ENCODE peak calls at places on chromosomes 1 and 21, in four cellular contexts. T, F, H and X are unnamed samples.

GRCh38 chr1:192713921-192714320 is 78.0 kb downstream of the RGS13 start:
- DNase-seq in T (no peak), H (no peak), F (no peak), X (no peak)

GRCh38 chr1:105100102-105100501 is 1350.4 kb downstream of the AMY1C start:
- DNase-seq in T (no peak), H (no peak), F (no peak), X (no peak)

GRCh38 chr1:216119600-216119999 is 303.6 kb downstream of the USH2A start:
- DNase-seq in H (no peak), T (no peak), F (no peak), X (no peak)

GRCh38 chr1:168893359-168893791 is 164.4 kb upstream of the DPT start:
- DNase-seq in F (no peak), H (peak), T (peak), X (no peak)

GRCh38 chr1:217089239-217090014 is 366.2 kb upstream of the ESRRG start:
- DNase-seq in T (peak), F (no peak), H (peak), X (peak)

GRCh38 chr21:42913461-42913860 is 12.0 kb downstream of the ERVH48-1 start:
- DNase-seq in T (no peak), H (no peak), F (no peak), X (no peak)

GRCh38 chr1:161076410-161076809 is 6.7 kb upstream of the ARHGAP30 start:
- DNase-seq in F (no peak), H (no peak), T (no peak), X (no peak)

GRCh38 chr1:3103977-3104677 is 35.1 kb downstream of the PRDM16 start:
- DNase-seq in F (no peak), H (no peak), T (no peak), X (no peak)

GRCh38 chr21:29979043-29979442 is 39.2 kb upstream of the GRIK1 start:
- DNase-seq in F (no peak), T (no peak), H (no peak), X (no peak)

DNA sequence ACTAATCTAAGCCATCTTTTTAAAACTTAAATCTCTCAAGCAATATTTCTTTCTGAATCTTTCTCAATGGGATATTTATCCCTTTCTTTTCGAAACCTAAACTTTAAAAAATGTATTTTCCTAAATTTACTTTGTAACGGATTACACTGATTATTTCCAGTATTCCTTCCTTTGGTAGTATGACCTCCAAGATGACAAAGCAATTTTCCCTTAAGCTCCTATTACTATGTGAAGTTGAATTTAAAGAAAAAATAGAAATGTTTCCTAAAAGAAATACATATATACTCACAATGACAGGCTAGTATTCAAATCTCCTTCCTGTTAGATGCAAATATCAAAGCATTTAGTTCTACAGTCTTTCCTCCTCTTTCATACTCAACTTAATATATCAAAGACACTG is 15.8 kb downstream of the SCAF4 start:
- DNase-seq in H (no peak), T (no peak), F (no peak), X (no peak)
- H3K4me3 ChIP-seq in H (no peak), T (no peak), F (no peak), X (no peak)

DNA sequence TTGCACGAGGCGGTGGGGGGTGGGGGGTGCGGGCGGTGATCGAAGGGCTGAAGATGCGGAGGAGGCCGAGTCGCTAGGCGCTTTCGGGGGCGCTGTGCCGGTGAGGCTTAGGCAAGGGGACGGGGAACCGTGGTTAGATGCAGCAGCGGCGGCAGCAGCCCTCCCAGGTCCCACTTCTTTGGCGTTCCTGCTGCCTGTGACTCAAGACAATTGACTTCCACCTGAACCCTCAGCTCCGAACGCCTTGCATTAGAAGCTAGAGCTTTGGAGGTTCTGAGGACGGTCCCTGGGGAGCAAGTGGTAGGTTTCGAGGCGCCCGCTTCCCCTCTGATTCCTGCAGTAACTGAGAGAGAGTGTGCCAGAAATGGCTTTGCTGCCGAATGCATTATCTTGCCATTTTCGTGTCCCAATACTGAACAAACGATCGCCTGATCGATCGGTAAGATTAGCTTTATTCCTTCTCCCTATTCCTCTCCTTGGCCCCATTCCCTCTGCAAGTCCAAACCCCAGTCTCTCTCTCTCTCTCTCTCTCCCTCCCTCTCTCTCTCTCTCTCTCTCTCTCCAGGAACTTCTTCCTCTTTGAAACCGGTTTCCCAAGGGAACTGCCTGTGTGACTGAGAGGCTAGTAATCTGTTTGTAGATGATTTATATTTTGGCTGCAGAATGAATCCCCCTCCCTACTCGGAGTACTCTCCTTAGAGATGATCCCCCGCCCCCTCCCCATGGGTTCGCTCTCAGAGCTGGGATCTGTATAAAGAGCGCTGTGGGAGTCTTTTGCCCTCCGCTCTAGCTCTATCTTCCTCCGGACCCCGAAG is 736 bp upstream of the BRINP3 start:
- DNase-seq in H (no peak), T (no peak), F (no peak), X (no peak)
- TF ChIP-seq CTCF in H (no peak), T (no peak), F (no peak), X (no peak)

GRCh38 chr1:240572328-240572727 is 39.6 kb downstream of the GREM2 start:
- DNase-seq in F (no peak), T (no peak), H (no peak), X (no peak)

GRCh38 chr1:240579511-240579910 is 32.4 kb downstream of the GREM2 start:
- DNase-seq in H (no peak), T (no peak), F (no peak), X (no peak)

GRCh38 chr1:240577095-240577494 is 34.9 kb downstream of the GREM2 start:
- DNase-seq in H (no peak), T (no peak), F (no peak), X (no peak)

GRCh38 chr1:240571782-240572181 is 40.2 kb downstream of the GREM2 start:
- DNase-seq in F (no peak), H (no peak), T (no peak), X (no peak)

DNA sequence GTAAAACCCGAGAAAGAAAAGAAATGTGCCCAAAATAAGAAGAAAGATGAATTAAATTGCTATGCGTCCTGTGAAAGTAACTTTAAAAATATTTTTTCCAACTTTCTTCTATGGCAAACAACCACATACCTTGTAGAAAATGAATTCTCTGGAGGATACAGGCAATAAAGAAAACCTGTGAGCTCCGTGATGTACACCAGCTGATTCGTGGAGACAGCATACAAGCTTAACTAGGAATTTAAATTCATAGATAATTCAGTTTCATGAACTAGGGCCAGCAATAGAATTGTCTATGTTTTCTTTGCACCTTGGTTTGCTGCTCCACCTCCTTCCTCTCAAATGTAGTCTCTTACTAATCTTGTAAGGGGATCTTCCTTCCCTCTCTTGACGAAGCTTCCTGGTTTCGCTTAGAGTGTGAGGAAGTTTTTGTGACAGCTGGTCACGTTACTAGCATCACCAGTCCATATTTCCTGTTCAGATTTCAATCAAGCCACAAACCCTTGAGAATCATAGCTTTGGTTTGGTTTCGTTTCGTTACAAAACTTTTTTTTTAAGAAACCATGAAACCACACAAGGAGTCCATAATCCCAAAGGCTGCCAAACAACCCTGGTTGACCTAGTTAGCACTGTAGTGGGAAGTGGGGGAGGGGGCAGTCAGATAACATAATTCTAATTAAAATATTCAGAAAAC is 35.8 kb downstream of the GREM2 start:
- DNase-seq in H (no peak), F (no peak), T (no peak), X (no peak)
- H3K4me3 ChIP-seq in H (peak), F (peak), T (peak), X (peak)

DNA sequence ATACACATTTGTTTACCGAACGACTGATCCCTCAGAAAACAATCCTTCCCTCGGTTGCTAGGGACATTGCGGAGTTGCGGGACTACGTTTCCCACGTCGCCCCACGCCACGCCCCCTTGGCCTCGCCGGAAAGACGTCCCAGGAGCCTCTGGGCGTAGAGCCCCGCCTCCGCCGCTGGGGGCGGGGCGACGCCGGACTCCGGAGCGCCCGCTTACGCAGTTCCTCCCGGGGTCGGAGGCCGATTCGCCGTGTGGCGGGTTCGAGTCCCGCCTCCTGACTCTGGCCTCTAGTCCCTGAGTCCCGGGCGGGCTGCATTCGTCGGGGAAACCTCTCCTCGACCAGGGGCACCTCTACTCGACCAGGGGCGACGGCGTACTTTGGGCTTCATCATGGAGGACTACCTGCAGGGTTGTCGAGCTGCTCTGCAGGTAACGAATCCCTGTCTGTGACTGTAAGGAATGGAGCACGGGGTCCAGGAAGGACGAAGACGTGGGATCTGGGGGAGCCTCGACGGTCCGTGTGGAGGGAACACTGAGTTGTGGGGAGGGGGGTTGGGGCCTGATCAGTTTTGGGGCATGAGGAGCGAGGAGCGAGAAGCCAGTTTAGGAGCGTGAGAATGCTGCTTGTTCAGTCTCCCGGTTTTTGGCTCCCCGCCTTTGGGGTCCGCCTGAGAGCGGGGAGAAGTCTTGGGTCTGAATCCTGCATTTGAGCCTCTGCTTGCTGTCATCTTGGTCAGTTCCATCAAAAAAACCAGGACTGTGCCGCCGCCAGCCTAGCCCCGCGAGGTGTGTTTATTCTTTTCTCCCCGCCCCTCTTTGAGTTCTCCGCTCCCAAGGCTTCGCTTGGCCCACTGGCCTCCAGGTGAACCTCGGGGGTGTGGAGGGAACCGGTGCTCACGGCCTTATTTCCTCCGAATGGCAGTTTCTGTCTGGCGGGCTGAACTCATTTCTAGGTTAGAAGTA is at the start of gene PRUNE1:
- DNase-seq in T (peak), F (peak), H (peak), X (peak)
- TF ChIP-seq CTCF in T (no peak), F (no peak), H (no peak), X (no peak)